ENCODE peak calls at places on chromosomes 4 and X, in ten cellular contexts. One of them, this sample, is unnamed. For H3K27me3 and H3K9me3, the result is how much of the 10 kb centered on the place peaks cover.

GRCh38 chr4:63308702-63309101 is 1100.5 kb downstream of the TECRL start:
- DNase-seq in thyroid gland: no peak
- DNase-seq in HAP-1: no peak
- DNase-seq in lower lobe of right lung: no peak
- DNase-seq in AG04450: no peak
- DNase-seq in left ventricle myocardium inferior: no peak
- DNase-seq in spleen: no peak
- DNase-seq in CD8-positive, alpha-beta memory T cell: no peak
- DNase-seq in PC-9: no peak
- DNase-seq in lung: no peak
- DNase-seq in this sample: no peak

GRCh38 chrX:145825896-145826295 is 8.3 kb downstream of the SLITRK2 start:
- DNase-seq in lower lobe of right lung: no peak
- DNase-seq in HAP-1: no peak
- DNase-seq in left ventricle myocardium inferior: no peak
- DNase-seq in AG04450: no peak
- DNase-seq in PC-9: no peak
- DNase-seq in CD8-positive, alpha-beta memory T cell: no peak
- DNase-seq in thyroid gland: no peak
- DNase-seq in spleen: no peak
- DNase-seq in lung: no peak
- DNase-seq in this sample: no peak

GRCh38 chr4:127844605-127845116 is 36.0 kb upstream of the PLK4 start:
- DNase-seq in AG04450: no peak
- DNase-seq in lower lobe of right lung: no peak
- DNase-seq in CD8-positive, alpha-beta memory T cell: no peak
- DNase-seq in spleen: no peak
- DNase-seq in left ventricle myocardium inferior: no peak
- DNase-seq in lung: no peak
- DNase-seq in thyroid gland: no peak
- DNase-seq in HAP-1: no peak
- DNase-seq in PC-9: no peak
- DNase-seq in this sample: no peak

GRCh38 chr4:184281231-184282139 is 63.8 kb upstream of the ENPP6 start:
- DNase-seq in thyroid gland: no peak
- DNase-seq in lung: no peak
- DNase-seq in HAP-1: no peak
- DNase-seq in PC-9: no peak
- DNase-seq in left ventricle myocardium inferior: no peak
- DNase-seq in spleen: no peak
- DNase-seq in lower lobe of right lung: no peak
- DNase-seq in AG04450: no peak
- DNase-seq in CD8-positive, alpha-beta memory T cell: no peak
- DNase-seq in this sample: no peak

GRCh38 chrX:136767104-136767941 is 13.4 kb downstream of the ARHGEF6 start:
- DNase-seq in lower lobe of right lung: peak
- DNase-seq in spleen: peak
- DNase-seq in left ventricle myocardium inferior: peak
- DNase-seq in AG04450: no peak
- DNase-seq in CD8-positive, alpha-beta memory T cell: peak
- DNase-seq in thyroid gland: peak
- DNase-seq in lung: peak
- DNase-seq in PC-9: peak
- DNase-seq in HAP-1: peak
- DNase-seq in this sample: peak

GRCh38 chr4:147794787-147795413 is 63.0 kb downstream of the ARHGAP10 start:
- DNase-seq in spleen: no peak
- DNase-seq in thyroid gland: no peak
- DNase-seq in lung: no peak
- DNase-seq in lower lobe of right lung: no peak
- DNase-seq in CD8-positive, alpha-beta memory T cell: no peak
- DNase-seq in PC-9: no peak
- DNase-seq in left ventricle myocardium inferior: no peak
- DNase-seq in HAP-1: no peak
- DNase-seq in AG04450: no peak
- DNase-seq in this sample: no peak

GRCh38 chrX:16089086-16089485 is 34.3 kb upstream of the GRPR start:
- DNase-seq in HAP-1: no peak
- DNase-seq in lower lobe of right lung: no peak
- DNase-seq in PC-9: no peak
- DNase-seq in thyroid gland: no peak
- DNase-seq in left ventricle myocardium inferior: no peak
- DNase-seq in AG04450: no peak
- DNase-seq in spleen: no peak
- DNase-seq in lung: no peak
- DNase-seq in CD8-positive, alpha-beta memory T cell: no peak
- DNase-seq in this sample: no peak

GRCh38 chr4:111400736-111401135 is 744.5 kb upstream of the FAM241A start:
- DNase-seq in spleen: no peak
- DNase-seq in lower lobe of right lung: no peak
- DNase-seq in lung: no peak
- DNase-seq in CD8-positive, alpha-beta memory T cell: no peak
- DNase-seq in PC-9: no peak
- DNase-seq in HAP-1: peak
- DNase-seq in left ventricle myocardium inferior: no peak
- DNase-seq in thyroid gland: peak
- DNase-seq in AG04450: peak
- DNase-seq in this sample: no peak

GRCh38 chr4:146649232-146649631 is 10.5 kb downstream of the POU4F2 start:
- DNase-seq in HAP-1: no peak
- DNase-seq in PC-9: no peak
- DNase-seq in CD8-positive, alpha-beta memory T cell: no peak
- DNase-seq in AG04450: no peak
- DNase-seq in thyroid gland: no peak
- DNase-seq in lung: no peak
- DNase-seq in spleen: no peak
- DNase-seq in lower lobe of right lung: no peak
- DNase-seq in left ventricle myocardium inferior: no peak
- DNase-seq in this sample: no peak

GRCh38 chr4:146647615-146648383 is 9.1 kb downstream of the POU4F2 start:
- DNase-seq in spleen: no peak
- DNase-seq in AG04450: no peak
- DNase-seq in HAP-1: no peak
- DNase-seq in CD8-positive, alpha-beta memory T cell: no peak
- DNase-seq in left ventricle myocardium inferior: no peak
- DNase-seq in PC-9: no peak
- DNase-seq in thyroid gland: no peak
- DNase-seq in lung: no peak
- DNase-seq in lower lobe of right lung: no peak
- DNase-seq in this sample: no peak

GRCh38 chr4:146648384-146648783 is 9.7 kb downstream of the POU4F2 start:
- DNase-seq in CD8-positive, alpha-beta memory T cell: no peak
- DNase-seq in spleen: no peak
- DNase-seq in thyroid gland: no peak
- DNase-seq in left ventricle myocardium inferior: no peak
- DNase-seq in HAP-1: no peak
- DNase-seq in lower lobe of right lung: no peak
- DNase-seq in PC-9: no peak
- DNase-seq in AG04450: no peak
- DNase-seq in lung: no peak
- DNase-seq in this sample: no peak

GRCh38 chr4:146643812-146644401 is 5.2 kb downstream of the POU4F2 start:
- DNase-seq in CD8-positive, alpha-beta memory T cell: no peak
- DNase-seq in PC-9: no peak
- DNase-seq in left ventricle myocardium inferior: no peak
- DNase-seq in HAP-1: peak
- DNase-seq in spleen: no peak
- DNase-seq in AG04450: no peak
- DNase-seq in lower lobe of right lung: no peak
- DNase-seq in thyroid gland: no peak
- DNase-seq in lung: no peak
- DNase-seq in this sample: no peak

DNA sequence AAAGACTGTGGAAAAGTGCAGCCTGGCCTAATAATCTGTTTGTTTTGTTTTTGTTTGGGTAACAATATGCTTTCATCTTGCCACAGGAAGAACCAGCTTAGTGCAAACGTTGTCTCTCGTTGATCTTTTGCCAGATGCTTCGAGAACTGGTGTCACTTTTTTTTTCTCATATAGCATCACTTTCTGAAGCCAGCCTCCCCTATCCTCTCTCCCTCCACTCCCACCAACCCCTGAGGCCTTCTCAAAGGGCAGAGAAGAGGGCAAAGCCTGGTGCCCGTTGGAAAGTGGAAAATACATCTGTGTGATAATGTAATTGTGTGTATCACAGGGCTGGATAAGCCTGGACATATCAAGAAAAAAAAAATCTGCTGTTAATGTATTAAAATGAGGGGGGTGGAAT is 7.9 kb downstream of the POU4F2 start:
- DNase-seq in thyroid gland: no peak
- DNase-seq in left ventricle myocardium inferior: no peak
- DNase-seq in spleen: no peak
- DNase-seq in HAP-1: no peak
- DNase-seq in lower lobe of right lung: no peak
- DNase-seq in PC-9: no peak
- DNase-seq in CD8-positive, alpha-beta memory T cell: no peak
- DNase-seq in lung: no peak
- DNase-seq in AG04450: no peak
- DNase-seq in this sample: no peak
- H3K27me3 ChIP-seq in thyroid gland: under half
- H3K27me3 ChIP-seq in left ventricle myocardium inferior: half or more
- H3K27me3 ChIP-seq in spleen: half or more
- H3K27me3 ChIP-seq in HAP-1: under half
- H3K27me3 ChIP-seq in lower lobe of right lung: half or more
- H3K27me3 ChIP-seq in PC-9: under half
- H3K27me3 ChIP-seq in CD8-positive, alpha-beta memory T cell: under half
- H3K27me3 ChIP-seq in lung: under half
- H3K27me3 ChIP-seq in AG04450: under half
- H3K27me3 ChIP-seq in this sample: under half

GRCh38 chr4:187176261-187176910 is 452.7 kb upstream of the FAT1 start:
- DNase-seq in AG04450: peak
- DNase-seq in lower lobe of right lung: no peak
- DNase-seq in lung: no peak
- DNase-seq in left ventricle myocardium inferior: no peak
- DNase-seq in HAP-1: no peak
- DNase-seq in spleen: no peak
- DNase-seq in thyroid gland: no peak
- DNase-seq in CD8-positive, alpha-beta memory T cell: no peak
- DNase-seq in PC-9: no peak
- DNase-seq in this sample: no peak

GRCh38 chr4:187175197-187175596 is 451.5 kb upstream of the FAT1 start:
- DNase-seq in HAP-1: no peak
- DNase-seq in thyroid gland: no peak
- DNase-seq in CD8-positive, alpha-beta memory T cell: no peak
- DNase-seq in left ventricle myocardium inferior: no peak
- DNase-seq in lower lobe of right lung: no peak
- DNase-seq in lung: no peak
- DNase-seq in spleen: no peak
- DNase-seq in AG04450: no peak
- DNase-seq in PC-9: no peak
- DNase-seq in this sample: no peak

GRCh38 chr4:187174749-187175148 is 451.1 kb upstream of the FAT1 start:
- DNase-seq in thyroid gland: no peak
- DNase-seq in lung: no peak
- DNase-seq in HAP-1: no peak
- DNase-seq in CD8-positive, alpha-beta memory T cell: no peak
- DNase-seq in PC-9: no peak
- DNase-seq in AG04450: no peak
- DNase-seq in lower lobe of right lung: no peak
- DNase-seq in spleen: no peak
- DNase-seq in left ventricle myocardium inferior: no peak
- DNase-seq in this sample: no peak

GRCh38 chr4:187172340-187172761 is 448.7 kb upstream of the FAT1 start:
- DNase-seq in PC-9: peak
- DNase-seq in lung: no peak
- DNase-seq in lower lobe of right lung: no peak
- DNase-seq in spleen: no peak
- DNase-seq in left ventricle myocardium inferior: no peak
- DNase-seq in AG04450: no peak
- DNase-seq in HAP-1: no peak
- DNase-seq in thyroid gland: no peak
- DNase-seq in CD8-positive, alpha-beta memory T cell: no peak
- DNase-seq in this sample: no peak

GRCh38 chr4:187171731-187172339 is 448.2 kb upstream of the FAT1 start:
- DNase-seq in AG04450: peak
- DNase-seq in lower lobe of right lung: no peak
- DNase-seq in PC-9: no peak
- DNase-seq in lung: no peak
- DNase-seq in HAP-1: no peak
- DNase-seq in spleen: no peak
- DNase-seq in thyroid gland: no peak
- DNase-seq in left ventricle myocardium inferior: no peak
- DNase-seq in CD8-positive, alpha-beta memory T cell: no peak
- DNase-seq in this sample: no peak
- H3K4me3 ChIP-seq in AG04450: no peak
- H3K4me3 ChIP-seq in lower lobe of right lung: no peak
- H3K4me3 ChIP-seq in PC-9: no peak
- H3K4me3 ChIP-seq in lung: no peak
- H3K4me3 ChIP-seq in HAP-1: no peak
- H3K4me3 ChIP-seq in spleen: no peak
- H3K4me3 ChIP-seq in thyroid gland: no peak
- H3K4me3 ChIP-seq in left ventricle myocardium inferior: no peak
- H3K4me3 ChIP-seq in CD8-positive, alpha-beta memory T cell: no peak
- H3K4me3 ChIP-seq in this sample: no peak

GRCh38 chrX:44989995-44990770 is 117.2 kb downstream of the KDM6A start:
- DNase-seq in left ventricle myocardium inferior: no peak
- DNase-seq in HAP-1: no peak
- DNase-seq in AG04450: no peak
- DNase-seq in lower lobe of right lung: no peak
- DNase-seq in thyroid gland: no peak
- DNase-seq in CD8-positive, alpha-beta memory T cell: no peak
- DNase-seq in PC-9: no peak
- DNase-seq in lung: no peak
- DNase-seq in spleen: no peak
- DNase-seq in this sample: no peak
- H3K9me3 ChIP-seq in left ventricle myocardium inferior: under half
- H3K9me3 ChIP-seq in HAP-1: under half
- H3K9me3 ChIP-seq in AG04450: under half
- H3K9me3 ChIP-seq in lower lobe of right lung: under half
- H3K9me3 ChIP-seq in thyroid gland: under half
- H3K9me3 ChIP-seq in CD8-positive, alpha-beta memory T cell: under half
- H3K9me3 ChIP-seq in PC-9: under half
- H3K9me3 ChIP-seq in lung: under half
- H3K9me3 ChIP-seq in spleen: under half
- H3K9me3 ChIP-seq in this sample: under half

GRCh38 chrX:153637121-153638040 is 9.6 kb upstream of the DUSP9 start:
- DNase-seq in lower lobe of right lung: no peak
- DNase-seq in lung: no peak
- DNase-seq in AG04450: no peak
- DNase-seq in left ventricle myocardium inferior: no peak
- DNase-seq in spleen: peak
- DNase-seq in HAP-1: no peak
- DNase-seq in thyroid gland: no peak
- DNase-seq in CD8-positive, alpha-beta memory T cell: no peak
- DNase-seq in PC-9: no peak
- DNase-seq in this sample: peak

GRCh38 chrX:153638041-153638371 is 9.0 kb upstream of the DUSP9 start:
- DNase-seq in lower lobe of right lung: no peak
- DNase-seq in spleen: peak
- DNase-seq in left ventricle myocardium inferior: no peak
- DNase-seq in CD8-positive, alpha-beta memory T cell: no peak
- DNase-seq in PC-9: no peak
- DNase-seq in AG04450: no peak
- DNase-seq in HAP-1: no peak
- DNase-seq in lung: no peak
- DNase-seq in thyroid gland: no peak
- DNase-seq in this sample: no peak

GRCh38 chrX:153640045-153640686 is 6.8 kb upstream of the DUSP9 start:
- DNase-seq in AG04450: no peak
- DNase-seq in CD8-positive, alpha-beta memory T cell: no peak
- DNase-seq in spleen: peak
- DNase-seq in thyroid gland: no peak
- DNase-seq in lower lobe of right lung: no peak
- DNase-seq in PC-9: no peak
- DNase-seq in lung: no peak
- DNase-seq in HAP-1: no peak
- DNase-seq in left ventricle myocardium inferior: no peak
- DNase-seq in this sample: no peak

GRCh38 chrX:153639177-153640044 is 7.6 kb upstream of the DUSP9 start:
- DNase-seq in lung: no peak
- DNase-seq in spleen: peak
- DNase-seq in lower lobe of right lung: no peak
- DNase-seq in thyroid gland: no peak
- DNase-seq in CD8-positive, alpha-beta memory T cell: no peak
- DNase-seq in PC-9: no peak
- DNase-seq in AG04450: no peak
- DNase-seq in left ventricle myocardium inferior: no peak
- DNase-seq in HAP-1: no peak
- DNase-seq in this sample: peak

GRCh38 chrX:153638436-153639176 is 8.4 kb upstream of the DUSP9 start:
- DNase-seq in PC-9: no peak
- DNase-seq in lower lobe of right lung: no peak
- DNase-seq in thyroid gland: no peak
- DNase-seq in left ventricle myocardium inferior: no peak
- DNase-seq in lung: no peak
- DNase-seq in AG04450: no peak
- DNase-seq in CD8-positive, alpha-beta memory T cell: no peak
- DNase-seq in spleen: no peak
- DNase-seq in HAP-1: no peak
- DNase-seq in this sample: no peak
- H3K27me3 ChIP-seq in PC-9: under half
- H3K27me3 ChIP-seq in lower lobe of right lung: under half
- H3K27me3 ChIP-seq in thyroid gland: under half
- H3K27me3 ChIP-seq in left ventricle myocardium inferior: under half
- H3K27me3 ChIP-seq in lung: under half
- H3K27me3 ChIP-seq in AG04450: under half
- H3K27me3 ChIP-seq in CD8-positive, alpha-beta memory T cell: under half
- H3K27me3 ChIP-seq in spleen: under half
- H3K27me3 ChIP-seq in HAP-1: under half
- H3K27me3 ChIP-seq in this sample: under half

This sample was measured in aorta.